ENCODE peak calls at places on chromosomes 5 and 9, in ten cellular contexts. One of them, this sample, is unnamed.

GRCh38 chr9:26132913-26133312 is 454.7 kb upstream of the TUSC1 start:
- DNase-seq in omental fat pad: no peak
- DNase-seq in GM06990: no peak
- DNase-seq in CD4-positive, alpha-beta T cell: no peak
- DNase-seq in mesothelial cell of epicardium: no peak
- DNase-seq in Peyer's patch: no peak
- DNase-seq in AG09319: no peak
- DNase-seq in cardiac muscle cell: no peak
- DNase-seq in stomach: no peak
- DNase-seq in astrocyte of the cerebellum: no peak
- DNase-seq in this sample: no peak

GRCh38 chr9:109477269-109478203 is 20.6 kb downstream of the PTPN3 start:
- DNase-seq in mesothelial cell of epicardium: no peak
- DNase-seq in AG09319: no peak
- DNase-seq in cardiac muscle cell: peak; percentile 41
- DNase-seq in astrocyte of the cerebellum: no peak
- DNase-seq in omental fat pad: no peak
- DNase-seq in Peyer's patch: peak; percentile 91
- DNase-seq in GM06990: no peak
- DNase-seq in CD4-positive, alpha-beta T cell: no peak
- DNase-seq in stomach: peak; percentile 95
- DNase-seq in this sample: no peak

GRCh38 chr9:108869092-108869725 is 7.1 kb downstream of the ACTL7A start:
- DNase-seq in Peyer's patch: no peak
- DNase-seq in stomach: no peak
- DNase-seq in cardiac muscle cell: no peak
- DNase-seq in GM06990: no peak
- DNase-seq in AG09319: no peak
- DNase-seq in CD4-positive, alpha-beta T cell: no peak
- DNase-seq in omental fat pad: no peak
- DNase-seq in astrocyte of the cerebellum: no peak
- DNase-seq in mesothelial cell of epicardium: no peak
- DNase-seq in this sample: peak; percentile 42

GRCh38 chr5:97242351-97242750 is 59.3 kb upstream of the RIOK2 start:
- DNase-seq in mesothelial cell of epicardium: no peak
- DNase-seq in Peyer's patch: no peak
- DNase-seq in CD4-positive, alpha-beta T cell: no peak
- DNase-seq in cardiac muscle cell: no peak
- DNase-seq in stomach: no peak
- DNase-seq in omental fat pad: no peak
- DNase-seq in GM06990: no peak
- DNase-seq in astrocyte of the cerebellum: no peak
- DNase-seq in AG09319: no peak
- DNase-seq in this sample: no peak

GRCh38 chr5:3059488-3059887 is 308.0 kb upstream of the IRX2 start:
- DNase-seq in astrocyte of the cerebellum: no peak
- DNase-seq in AG09319: no peak
- DNase-seq in CD4-positive, alpha-beta T cell: no peak
- DNase-seq in cardiac muscle cell: no peak
- DNase-seq in mesothelial cell of epicardium: no peak
- DNase-seq in GM06990: no peak
- DNase-seq in omental fat pad: no peak
- DNase-seq in stomach: no peak
- DNase-seq in Peyer's patch: no peak
- DNase-seq in this sample: no peak

GRCh38 chr5:96324708-96325107 is 108.3 kb downstream of the PCSK1 start:
- DNase-seq in AG09319: no peak
- DNase-seq in CD4-positive, alpha-beta T cell: no peak
- DNase-seq in astrocyte of the cerebellum: peak; percentile 49
- DNase-seq in stomach: no peak
- DNase-seq in Peyer's patch: no peak
- DNase-seq in mesothelial cell of epicardium: no peak
- DNase-seq in omental fat pad: no peak
- DNase-seq in GM06990: no peak
- DNase-seq in cardiac muscle cell: no peak
- DNase-seq in this sample: peak; percentile 82

GRCh38 chr5:109921735-109922395 is 232.1 kb downstream of the MAN2A1 start:
- DNase-seq in mesothelial cell of epicardium: no peak
- DNase-seq in omental fat pad: no peak
- DNase-seq in CD4-positive, alpha-beta T cell: peak; percentile 38
- DNase-seq in Peyer's patch: no peak
- DNase-seq in AG09319: no peak
- DNase-seq in stomach: peak; percentile 75
- DNase-seq in astrocyte of the cerebellum: no peak
- DNase-seq in cardiac muscle cell: peak; percentile 83
- DNase-seq in GM06990: peak; percentile 6
- DNase-seq in this sample: no peak

GRCh38 chr9:114016101-114016500 is 62.0 kb downstream of the AMBP start:
- DNase-seq in astrocyte of the cerebellum: no peak
- DNase-seq in CD4-positive, alpha-beta T cell: no peak
- DNase-seq in AG09319: no peak
- DNase-seq in Peyer's patch: peak; percentile 11
- DNase-seq in mesothelial cell of epicardium: no peak
- DNase-seq in cardiac muscle cell: no peak
- DNase-seq in GM06990: no peak
- DNase-seq in stomach: peak; percentile 5
- DNase-seq in omental fat pad: no peak
- DNase-seq in this sample: no peak

GRCh38 chr9:126301985-126302603 is 24.5 kb upstream of the MVB12B start:
- DNase-seq in GM06990: no peak
- DNase-seq in stomach: peak; percentile 65
- DNase-seq in cardiac muscle cell: peak; percentile 58
- DNase-seq in CD4-positive, alpha-beta T cell: peak; percentile 33
- DNase-seq in astrocyte of the cerebellum: peak; percentile 47
- DNase-seq in mesothelial cell of epicardium: no peak
- DNase-seq in omental fat pad: no peak
- DNase-seq in AG09319: peak; percentile 22
- DNase-seq in Peyer's patch: no peak
- DNase-seq in this sample: peak; percentile 66

GRCh38 chr5:65886387-65886786 is 40.0 kb upstream of the ERBIN start:
- DNase-seq in mesothelial cell of epicardium: no peak
- DNase-seq in Peyer's patch: no peak
- DNase-seq in GM06990: no peak
- DNase-seq in omental fat pad: no peak
- DNase-seq in cardiac muscle cell: no peak
- DNase-seq in stomach: no peak
- DNase-seq in AG09319: no peak
- DNase-seq in astrocyte of the cerebellum: no peak
- DNase-seq in CD4-positive, alpha-beta T cell: no peak
- DNase-seq in this sample: no peak

GRCh38 chr5:115813719-115814118 is 2.7 kb downstream of the CDO1 start:
- DNase-seq in omental fat pad: no peak
- DNase-seq in CD4-positive, alpha-beta T cell: no peak
- DNase-seq in astrocyte of the cerebellum: no peak
- DNase-seq in Peyer's patch: no peak
- DNase-seq in GM06990: no peak
- DNase-seq in cardiac muscle cell: no peak
- DNase-seq in mesothelial cell of epicardium: no peak
- DNase-seq in AG09319: no peak
- DNase-seq in stomach: no peak
- DNase-seq in this sample: no peak

GRCh38 chr5:112479418-112479817 is 60.3 kb upstream of the EPB41L4A start:
- DNase-seq in cardiac muscle cell: no peak
- DNase-seq in Peyer's patch: no peak
- DNase-seq in stomach: no peak
- DNase-seq in omental fat pad: no peak
- DNase-seq in mesothelial cell of epicardium: no peak
- DNase-seq in AG09319: no peak
- DNase-seq in astrocyte of the cerebellum: peak; percentile 13
- DNase-seq in CD4-positive, alpha-beta T cell: no peak
- DNase-seq in GM06990: no peak
- DNase-seq in this sample: peak; percentile 46

GRCh38 chr9:116447914-116448313 is 239.2 kb upstream of the TRIM32 start:
- DNase-seq in cardiac muscle cell: no peak
- DNase-seq in CD4-positive, alpha-beta T cell: no peak
- DNase-seq in GM06990: no peak
- DNase-seq in AG09319: no peak
- DNase-seq in mesothelial cell of epicardium: no peak
- DNase-seq in astrocyte of the cerebellum: no peak
- DNase-seq in stomach: no peak
- DNase-seq in Peyer's patch: no peak
- DNase-seq in omental fat pad: no peak
- DNase-seq in this sample: peak; percentile 23

GRCh38 chr5:176490291-176490690 is 42.1 kb downstream of the FAF2 start:
- DNase-seq in astrocyte of the cerebellum: no peak
- DNase-seq in omental fat pad: no peak
- DNase-seq in AG09319: no peak
- DNase-seq in cardiac muscle cell: no peak
- DNase-seq in mesothelial cell of epicardium: no peak
- DNase-seq in stomach: no peak
- DNase-seq in CD4-positive, alpha-beta T cell: no peak
- DNase-seq in Peyer's patch: no peak
- DNase-seq in GM06990: no peak
- DNase-seq in this sample: no peak

GRCh38 chr5:142543951-142544753 is 141.7 kb downstream of the FGF1 start:
- DNase-seq in Peyer's patch: no peak
- DNase-seq in omental fat pad: no peak
- DNase-seq in mesothelial cell of epicardium: no peak
- DNase-seq in stomach: no peak
- DNase-seq in CD4-positive, alpha-beta T cell: no peak
- DNase-seq in GM06990: no peak
- DNase-seq in astrocyte of the cerebellum: no peak
- DNase-seq in cardiac muscle cell: peak; percentile 43
- DNase-seq in AG09319: no peak
- DNase-seq in this sample: peak; percentile 50

GRCh38 chr5:7548576-7548975 is 152.6 kb downstream of the ADCY2 start:
- DNase-seq in AG09319: no peak
- DNase-seq in stomach: no peak
- DNase-seq in Peyer's patch: no peak
- DNase-seq in mesothelial cell of epicardium: no peak
- DNase-seq in CD4-positive, alpha-beta T cell: no peak
- DNase-seq in omental fat pad: no peak
- DNase-seq in astrocyte of the cerebellum: no peak
- DNase-seq in cardiac muscle cell: no peak
- DNase-seq in GM06990: no peak
- DNase-seq in this sample: no peak

GRCh38 chr9:118595719-118596305 is 773.4 kb downstream of the BRINP1 start:
- DNase-seq in Peyer's patch: no peak
- DNase-seq in astrocyte of the cerebellum: peak; percentile 43
- DNase-seq in GM06990: no peak
- DNase-seq in AG09319: no peak
- DNase-seq in stomach: no peak
- DNase-seq in omental fat pad: no peak
- DNase-seq in mesothelial cell of epicardium: no peak
- DNase-seq in CD4-positive, alpha-beta T cell: no peak
- DNase-seq in cardiac muscle cell: peak; percentile 61
- DNase-seq in this sample: peak; percentile 23
- TF ChIP-seq CTCF in Peyer's patch: no peak
- TF ChIP-seq CTCF in astrocyte of the cerebellum: peak; percentile 65
- TF ChIP-seq CTCF in GM06990: peak; percentile 36
- TF ChIP-seq CTCF in AG09319: peak; percentile 45
- TF ChIP-seq CTCF in stomach: no peak
- TF ChIP-seq CTCF in omental fat pad: no peak
- TF ChIP-seq CTCF in mesothelial cell of epicardium: no peak
- TF ChIP-seq CTCF in CD4-positive, alpha-beta T cell: no peak
- TF ChIP-seq CTCF in cardiac muscle cell: no peak
- TF ChIP-seq CTCF in this sample: peak; percentile 10

GRCh38 chr9:96222132-96222531 is 79.8 kb downstream of the HSD17B3 start:
- DNase-seq in CD4-positive, alpha-beta T cell: no peak
- DNase-seq in astrocyte of the cerebellum: no peak
- DNase-seq in stomach: no peak
- DNase-seq in GM06990: no peak
- DNase-seq in cardiac muscle cell: no peak
- DNase-seq in mesothelial cell of epicardium: no peak
- DNase-seq in omental fat pad: no peak
- DNase-seq in AG09319: no peak
- DNase-seq in Peyer's patch: no peak
- DNase-seq in this sample: no peak
- TF ChIP-seq CTCF in CD4-positive, alpha-beta T cell: peak; percentile 25
- TF ChIP-seq CTCF in astrocyte of the cerebellum: peak; percentile 36
- TF ChIP-seq CTCF in stomach: no peak
- TF ChIP-seq CTCF in GM06990: peak; percentile 61
- TF ChIP-seq CTCF in cardiac muscle cell: peak; percentile 68
- TF ChIP-seq CTCF in mesothelial cell of epicardium: peak; percentile 69
- TF ChIP-seq CTCF in omental fat pad: no peak
- TF ChIP-seq CTCF in AG09319: peak; percentile 33
- TF ChIP-seq CTCF in Peyer's patch: peak; percentile 16
- TF ChIP-seq CTCF in this sample: peak; percentile 58

GRCh38 chr5:59049070-59049469 is 466.2 kb downstream of the RAB3C start:
- DNase-seq in astrocyte of the cerebellum: no peak
- DNase-seq in mesothelial cell of epicardium: no peak
- DNase-seq in Peyer's patch: no peak
- DNase-seq in omental fat pad: no peak
- DNase-seq in cardiac muscle cell: no peak
- DNase-seq in GM06990: no peak
- DNase-seq in CD4-positive, alpha-beta T cell: no peak
- DNase-seq in stomach: no peak
- DNase-seq in AG09319: no peak
- DNase-seq in this sample: no peak

GRCh38 chr5:59055745-59056448 is 473.0 kb downstream of the RAB3C start:
- DNase-seq in AG09319: no peak
- DNase-seq in Peyer's patch: no peak
- DNase-seq in GM06990: no peak
- DNase-seq in CD4-positive, alpha-beta T cell: no peak
- DNase-seq in cardiac muscle cell: no peak
- DNase-seq in mesothelial cell of epicardium: no peak
- DNase-seq in stomach: no peak
- DNase-seq in omental fat pad: no peak
- DNase-seq in astrocyte of the cerebellum: no peak
- DNase-seq in this sample: no peak

GRCh38 chr5:59054963-59055528 is 472.2 kb downstream of the RAB3C start:
- DNase-seq in GM06990: no peak
- DNase-seq in Peyer's patch: no peak
- DNase-seq in cardiac muscle cell: no peak
- DNase-seq in stomach: no peak
- DNase-seq in CD4-positive, alpha-beta T cell: no peak
- DNase-seq in AG09319: no peak
- DNase-seq in astrocyte of the cerebellum: no peak
- DNase-seq in mesothelial cell of epicardium: no peak
- DNase-seq in omental fat pad: no peak
- DNase-seq in this sample: no peak

DNA sequence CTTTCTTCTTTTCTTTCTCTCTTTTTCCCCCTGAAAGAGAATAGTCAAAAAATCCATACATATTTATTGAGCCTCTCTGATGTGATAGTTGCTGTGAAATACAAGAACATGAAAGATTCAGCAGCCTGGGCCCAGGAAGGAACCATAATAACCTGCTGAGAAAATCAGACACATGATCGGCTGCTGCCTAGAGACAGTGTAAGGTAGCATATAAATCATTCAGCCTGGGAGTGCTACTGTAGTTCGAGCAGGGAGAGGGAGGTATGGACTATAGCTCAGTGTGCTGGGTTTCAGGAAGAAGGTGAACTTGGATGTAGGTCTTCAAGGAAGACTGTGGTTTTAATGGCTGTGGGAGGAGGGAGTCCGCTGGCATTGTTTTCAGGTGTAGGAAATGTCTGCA is 469.1 kb downstream of the RAB3C start:
- DNase-seq in astrocyte of the cerebellum: no peak
- DNase-seq in omental fat pad: no peak
- DNase-seq in cardiac muscle cell: no peak
- DNase-seq in mesothelial cell of epicardium: no peak
- DNase-seq in stomach: no peak
- DNase-seq in Peyer's patch: no peak
- DNase-seq in CD4-positive, alpha-beta T cell: no peak
- DNase-seq in AG09319: no peak
- DNase-seq in GM06990: no peak
- DNase-seq in this sample: no peak
- TF ChIP-seq CTCF in astrocyte of the cerebellum: no peak
- TF ChIP-seq CTCF in omental fat pad: no peak
- TF ChIP-seq CTCF in cardiac muscle cell: no peak
- TF ChIP-seq CTCF in mesothelial cell of epicardium: no peak
- TF ChIP-seq CTCF in stomach: no peak
- TF ChIP-seq CTCF in Peyer's patch: no peak
- TF ChIP-seq CTCF in CD4-positive, alpha-beta T cell: no peak
- TF ChIP-seq CTCF in AG09319: no peak
- TF ChIP-seq CTCF in GM06990: no peak
- TF ChIP-seq CTCF in this sample: no peak

GRCh38 chr5:9156282-9156681 is 389.6 kb downstream of the SEMA5A start:
- DNase-seq in stomach: no peak
- DNase-seq in Peyer's patch: no peak
- DNase-seq in GM06990: peak; percentile 18
- DNase-seq in omental fat pad: no peak
- DNase-seq in astrocyte of the cerebellum: no peak
- DNase-seq in mesothelial cell of epicardium: no peak
- DNase-seq in cardiac muscle cell: peak; percentile 20
- DNase-seq in AG09319: peak; percentile 29
- DNase-seq in CD4-positive, alpha-beta T cell: no peak
- DNase-seq in this sample: peak; percentile 63
- TF ChIP-seq CTCF in stomach: no peak
- TF ChIP-seq CTCF in Peyer's patch: no peak
- TF ChIP-seq CTCF in GM06990: peak; percentile 62
- TF ChIP-seq CTCF in omental fat pad: no peak
- TF ChIP-seq CTCF in astrocyte of the cerebellum: peak; percentile 56
- TF ChIP-seq CTCF in mesothelial cell of epicardium: peak; percentile 12
- TF ChIP-seq CTCF in cardiac muscle cell: peak; percentile 31
- TF ChIP-seq CTCF in AG09319: peak; percentile 60
- TF ChIP-seq CTCF in CD4-positive, alpha-beta T cell: no peak
- TF ChIP-seq CTCF in this sample: peak; percentile 48

This sample was measured in fibroblast of pulmonary artery.